ENCODE peak calls at places on chromosomes 5 and 9, in six cellular contexts. One of them, this sample, is unnamed.

GRCh38 chr9:124017929-124018730 is 6.6 kb downstream of the LHX2 start:
- DNase-seq in lower leg skin: no peak
- DNase-seq in A549: no peak
- DNase-seq in prostate gland: no peak
- DNase-seq in HCT116: no peak
- DNase-seq in adrenal gland: no peak
- DNase-seq in this sample: peak; percentile 60

GRCh38 chr9:91034976-91035824 is 233.6 kb downstream of the SYK start:
- DNase-seq in A549: no peak
- DNase-seq in prostate gland: no peak
- DNase-seq in HCT116: no peak
- DNase-seq in lower leg skin: peak; percentile 79
- DNase-seq in adrenal gland: no peak
- DNase-seq in this sample: no peak

GRCh38 chr5:79201206-79201605 is 34.7 kb upstream of the JMY start:
- DNase-seq in A549: no peak
- DNase-seq in prostate gland: no peak
- DNase-seq in adrenal gland: no peak
- DNase-seq in HCT116: no peak
- DNase-seq in lower leg skin: no peak
- DNase-seq in this sample: no peak

GRCh38 chr9:34995288-34996060 is 5.9 kb downstream of the DNAJB5 start:
- DNase-seq in A549: no peak
- DNase-seq in lower leg skin: peak; percentile 53
- DNase-seq in adrenal gland: peak; percentile 38
- DNase-seq in HCT116: no peak
- DNase-seq in prostate gland: no peak
- DNase-seq in this sample: no peak

GRCh38 chr5:55868846-55869245 is 17.7 kb downstream of the IL31RA start:
- DNase-seq in A549: peak; percentile 79
- DNase-seq in lower leg skin: no peak
- DNase-seq in prostate gland: no peak
- DNase-seq in adrenal gland: peak; percentile 87
- DNase-seq in HCT116: peak; percentile 82
- DNase-seq in this sample: no peak

GRCh38 chr5:178474562-178475184 is 115.5 kb downstream of the COL23A1 start:
- DNase-seq in adrenal gland: no peak
- DNase-seq in HCT116: no peak
- DNase-seq in A549: no peak
- DNase-seq in lower leg skin: no peak
- DNase-seq in prostate gland: no peak
- DNase-seq in this sample: no peak

GRCh38 chr5:92552206-92553160 is 1028.5 kb downstream of the NR2F1-AS1 start:
- DNase-seq in lower leg skin: no peak
- DNase-seq in prostate gland: no peak
- DNase-seq in A549: peak; percentile 44
- DNase-seq in adrenal gland: no peak
- DNase-seq in HCT116: peak; percentile 89
- DNase-seq in this sample: no peak

GRCh38 chr5:76918539-76918938 is 34.3 kb upstream of the CRHBP start:
- DNase-seq in prostate gland: no peak
- DNase-seq in A549: no peak
- DNase-seq in lower leg skin: no peak
- DNase-seq in adrenal gland: no peak
- DNase-seq in HCT116: no peak
- DNase-seq in this sample: no peak

GRCh38 chr5:148484651-148485050 is 100.9 kb downstream of the FBXO38 start:
- DNase-seq in adrenal gland: no peak
- DNase-seq in A549: no peak
- DNase-seq in HCT116: no peak
- DNase-seq in lower leg skin: no peak
- DNase-seq in prostate gland: no peak
- DNase-seq in this sample: no peak

GRCh38 chr5:147072591-147072990 is 162.2 kb upstream of the STK32A start:
- DNase-seq in adrenal gland: no peak
- DNase-seq in A549: no peak
- DNase-seq in prostate gland: no peak
- DNase-seq in lower leg skin: no peak
- DNase-seq in HCT116: no peak
- DNase-seq in this sample: no peak

GRCh38 chr5:154478224-154478565 is at the start of gene HAND1:
- DNase-seq in prostate gland: no peak
- DNase-seq in adrenal gland: peak; percentile 49
- DNase-seq in A549: peak; percentile 95
- DNase-seq in HCT116: peak; percentile 8
- DNase-seq in lower leg skin: peak; percentile 86
- DNase-seq in this sample: peak; percentile 36

GRCh38 chr5:82165740-82166530 is 112.2 kb downstream of the RPS23 start:
- DNase-seq in HCT116: peak; percentile 59
- DNase-seq in lower leg skin: peak; percentile 89
- DNase-seq in adrenal gland: peak; percentile 84
- DNase-seq in prostate gland: peak; percentile 78
- DNase-seq in A549: peak; percentile 71
- DNase-seq in this sample: no peak

GRCh38 chr9:117305454-117305853 is 109.4 kb downstream of the ASTN2 start:
- DNase-seq in lower leg skin: no peak
- DNase-seq in prostate gland: no peak
- DNase-seq in A549: no peak
- DNase-seq in HCT116: no peak
- DNase-seq in adrenal gland: no peak
- DNase-seq in this sample: no peak

GRCh38 chr5:115439639-115440038 is 104.9 kb downstream of the FEM1C start:
- DNase-seq in HCT116: no peak
- DNase-seq in adrenal gland: no peak
- DNase-seq in lower leg skin: no peak
- DNase-seq in prostate gland: no peak
- DNase-seq in A549: no peak
- DNase-seq in this sample: no peak

GRCh38 chr9:131608469-131609115 is 63.3 kb downstream of the PRRT1B start:
- DNase-seq in adrenal gland: peak; percentile 88
- DNase-seq in lower leg skin: no peak
- DNase-seq in HCT116: peak; percentile 39
- DNase-seq in A549: peak; percentile 81
- DNase-seq in prostate gland: peak; percentile 87
- DNase-seq in this sample: peak; percentile 69

GRCh38 chr5:112917453-112918005 is 4.5 kb downstream of the REEP5 start:
- DNase-seq in adrenal gland: no peak
- DNase-seq in HCT116: no peak
- DNase-seq in prostate gland: no peak
- DNase-seq in lower leg skin: no peak
- DNase-seq in A549: no peak
- DNase-seq in this sample: no peak

GRCh38 chr5:141521244-141521781 is 32.4 kb downstream of the PCDHGC5 start:
- DNase-seq in adrenal gland: peak; percentile 58
- DNase-seq in A549: peak; percentile 74
- DNase-seq in HCT116: peak; percentile 98
- DNase-seq in prostate gland: no peak
- DNase-seq in lower leg skin: no peak
- DNase-seq in this sample: peak; percentile 33

GRCh38 chr5:179889885-179890284 is 17.8 kb downstream of the TBC1D9B start:
- DNase-seq in prostate gland: no peak
- DNase-seq in lower leg skin: no peak
- DNase-seq in adrenal gland: no peak
- DNase-seq in HCT116: no peak
- DNase-seq in A549: no peak
- DNase-seq in this sample: no peak

GRCh38 chr9:83382421-83382820 is 155.8 kb downstream of the FRMD3 start:
- DNase-seq in HCT116: no peak
- DNase-seq in prostate gland: no peak
- DNase-seq in adrenal gland: no peak
- DNase-seq in lower leg skin: no peak
- DNase-seq in A549: no peak
- DNase-seq in this sample: no peak

GRCh38 chr9:122526602-122527001 is 491 bp downstream of the OR1N1 start:
- DNase-seq in prostate gland: no peak
- DNase-seq in A549: no peak
- DNase-seq in adrenal gland: no peak
- DNase-seq in HCT116: no peak
- DNase-seq in lower leg skin: no peak
- DNase-seq in this sample: no peak

GRCh38 chr5:135208555-135209494 is 174.8 kb upstream of the PITX1 start:
- DNase-seq in A549: peak; percentile 40
- DNase-seq in lower leg skin: peak; percentile 80
- DNase-seq in adrenal gland: peak; percentile 68
- DNase-seq in HCT116: peak; percentile 68
- DNase-seq in prostate gland: no peak
- DNase-seq in this sample: no peak

DNA sequence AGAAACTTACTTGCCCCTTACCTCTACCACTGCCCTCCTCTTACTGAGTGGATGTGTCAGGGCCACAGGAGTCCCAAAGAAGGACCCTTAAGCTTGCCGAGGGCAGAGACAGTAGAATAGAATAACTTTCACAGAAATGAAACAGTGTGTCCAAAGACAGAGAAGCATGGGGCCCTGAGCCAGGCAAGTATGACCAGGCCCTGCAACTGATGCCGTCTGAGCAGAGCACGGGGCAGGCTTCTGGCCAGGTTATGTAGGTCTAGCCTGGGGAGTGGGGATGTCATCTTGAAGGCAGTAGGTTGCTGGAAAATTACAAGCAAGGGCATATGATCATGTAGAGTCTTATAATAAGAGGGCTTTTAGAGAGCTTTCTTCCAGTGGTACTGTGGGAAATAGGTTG is 415.4 kb downstream of the KDM4C start:
- DNase-seq in A549: no peak
- DNase-seq in prostate gland: no peak
- DNase-seq in adrenal gland: no peak
- DNase-seq in HCT116: no peak
- DNase-seq in lower leg skin: no peak
- DNase-seq in this sample: no peak
- TF ChIP-seq POLR2A in A549: no peak
- TF ChIP-seq POLR2A in prostate gland: no peak
- TF ChIP-seq POLR2A in adrenal gland: no peak
- TF ChIP-seq POLR2A in HCT116: no peak
- TF ChIP-seq POLR2A in lower leg skin: no peak
- TF ChIP-seq POLR2A in this sample: no peak

GRCh38 chr9:112011051-112011620 is 114.5 kb downstream of the UGCG start:
- DNase-seq in lower leg skin: no peak
- DNase-seq in A549: no peak
- DNase-seq in HCT116: no peak
- DNase-seq in adrenal gland: no peak
- DNase-seq in prostate gland: no peak
- DNase-seq in this sample: no peak

GRCh38 chr9:112009656-112010055 is 113.0 kb downstream of the UGCG start:
- DNase-seq in lower leg skin: no peak
- DNase-seq in HCT116: no peak
- DNase-seq in prostate gland: no peak
- DNase-seq in adrenal gland: no peak
- DNase-seq in A549: no peak
- DNase-seq in this sample: no peak

GRCh38 chr9:112010537-112010936 is 113.9 kb downstream of the UGCG start:
- DNase-seq in adrenal gland: no peak
- DNase-seq in prostate gland: no peak
- DNase-seq in HCT116: no peak
- DNase-seq in A549: no peak
- DNase-seq in lower leg skin: no peak
- DNase-seq in this sample: no peak

GRCh38 chr9:112013261-112013660 is 116.6 kb downstream of the UGCG start:
- DNase-seq in HCT116: no peak
- DNase-seq in lower leg skin: no peak
- DNase-seq in adrenal gland: no peak
- DNase-seq in A549: no peak
- DNase-seq in prostate gland: no peak
- DNase-seq in this sample: no peak

GRCh38 chr9:112012026-112012902 is 115.7 kb downstream of the UGCG start:
- DNase-seq in adrenal gland: peak; percentile 89
- DNase-seq in A549: peak; percentile 76
- DNase-seq in HCT116: peak; percentile 91
- DNase-seq in lower leg skin: peak; percentile 85
- DNase-seq in prostate gland: peak; percentile 63
- DNase-seq in this sample: no peak
- TF ChIP-seq POLR2A in adrenal gland: no peak
- TF ChIP-seq POLR2A in A549: no peak
- TF ChIP-seq POLR2A in HCT116: no peak
- TF ChIP-seq POLR2A in lower leg skin: no peak
- TF ChIP-seq POLR2A in prostate gland: no peak
- TF ChIP-seq POLR2A in this sample: no peak

GRCh38 chr5:65103674-65104035 is 334.9 kb downstream of the CWC27 start:
- DNase-seq in HCT116: no peak
- DNase-seq in A549: no peak
- DNase-seq in lower leg skin: no peak
- DNase-seq in prostate gland: no peak
- DNase-seq in adrenal gland: peak; percentile 7
- DNase-seq in this sample: no peak

GRCh38 chr5:65101706-65102105 is 333.0 kb downstream of the CWC27 start:
- DNase-seq in A549: no peak
- DNase-seq in prostate gland: no peak
- DNase-seq in HCT116: no peak
- DNase-seq in lower leg skin: no peak
- DNase-seq in adrenal gland: no peak
- DNase-seq in this sample: no peak

GRCh38 chr5:65104831-65105230 is 336.1 kb downstream of the CWC27 start:
- DNase-seq in A549: no peak
- DNase-seq in prostate gland: no peak
- DNase-seq in HCT116: no peak
- DNase-seq in adrenal gland: no peak
- DNase-seq in lower leg skin: no peak
- DNase-seq in this sample: no peak

GRCh38 chr5:65102501-65102825 is 333.7 kb downstream of the CWC27 start:
- DNase-seq in A549: no peak
- DNase-seq in lower leg skin: no peak
- DNase-seq in HCT116: no peak
- DNase-seq in prostate gland: no peak
- DNase-seq in adrenal gland: peak; percentile 9
- DNase-seq in this sample: no peak

GRCh38 chr5:65102826-65103673 is 334.3 kb downstream of the CWC27 start:
- DNase-seq in prostate gland: peak; percentile 49
- DNase-seq in HCT116: no peak
- DNase-seq in lower leg skin: peak; percentile 88
- DNase-seq in adrenal gland: peak; percentile 65
- DNase-seq in A549: peak; percentile 69
- DNase-seq in this sample: peak; percentile 76
- TF ChIP-seq POLR2A in prostate gland: no peak
- TF ChIP-seq POLR2A in HCT116: no peak
- TF ChIP-seq POLR2A in lower leg skin: no peak
- TF ChIP-seq POLR2A in adrenal gland: peak; percentile 23
- TF ChIP-seq POLR2A in A549: peak; percentile 60
- TF ChIP-seq POLR2A in this sample: no peak

GRCh38 chr9:127867356-127868277 is 9.9 kb downstream of the AK1 start:
- DNase-seq in A549: no peak
- DNase-seq in HCT116: no peak
- DNase-seq in lower leg skin: no peak
- DNase-seq in adrenal gland: peak; percentile 7
- DNase-seq in prostate gland: no peak
- DNase-seq in this sample: no peak

GRCh38 chr9:127863179-127863578 is 8.7 kb upstream of the ENG start:
- DNase-seq in A549: no peak
- DNase-seq in lower leg skin: no peak
- DNase-seq in adrenal gland: no peak
- DNase-seq in prostate gland: no peak
- DNase-seq in HCT116: no peak
- DNase-seq in this sample: no peak

GRCh38 chr9:127866535-127866934 is 10.9 kb downstream of the AK1 start:
- DNase-seq in HCT116: no peak
- DNase-seq in lower leg skin: no peak
- DNase-seq in prostate gland: no peak
- DNase-seq in A549: no peak
- DNase-seq in adrenal gland: peak; percentile 5
- DNase-seq in this sample: no peak

GRCh38 chr9:127868278-127868903 is 9.1 kb downstream of the AK1 start:
- DNase-seq in prostate gland: no peak
- DNase-seq in HCT116: no peak
- DNase-seq in lower leg skin: no peak
- DNase-seq in A549: no peak
- DNase-seq in adrenal gland: no peak
- DNase-seq in this sample: no peak

GRCh38 chr9:127865645-127866464 is 11.4 kb upstream of the ENG start:
- DNase-seq in HCT116: no peak
- DNase-seq in A549: no peak
- DNase-seq in adrenal gland: no peak
- DNase-seq in prostate gland: no peak
- DNase-seq in lower leg skin: no peak
- DNase-seq in this sample: no peak
- TF ChIP-seq POLR2A in HCT116: no peak
- TF ChIP-seq POLR2A in A549: no peak
- TF ChIP-seq POLR2A in adrenal gland: no peak
- TF ChIP-seq POLR2A in prostate gland: no peak
- TF ChIP-seq POLR2A in lower leg skin: no peak
- TF ChIP-seq POLR2A in this sample: no peak

This sample was measured in upper lobe of left lung.